ENCODE peak calls at places on chromosomes 5 and 9, in nine cellular contexts. I is ecto neural progenitor cell; E is NCI-H1092 treated with DMSO at 0.1 percent for 48 hours; W is stimulated activated effector memory CD8-positive, alpha-beta T cell treated with anti-CD3 and anti-CD28 coated beads, Interleukin-12 subunit alpha, Interleukin-12 subunit beta, amount 100 ng/mL, for 72 hours; O is posterior vena cava; S is HTR-8/SVneo; J is mucosa of descending colon; B is psoas muscle; V is activated gamma-delta T cell. F is an unnamed sample.

GRCh38 chr9:135225619-135226228 is 138.3 kb downstream of the OLFM1 start:
- DNase-seq in O (peak), B (no peak), V (no peak), S (no peak), I (no peak), E (no peak), W (no peak), J (no peak), F (no peak)

GRCh38 chr5:66247176-66247960 is 103.3 kb downstream of the SREK1 start:
- DNase-seq in I (no peak), V (no peak), S (peak), J (no peak), W (no peak), O (no peak), E (no peak), B (no peak), F (no peak)

GRCh38 chr9:21535396-21535795 is 53.3 kb upstream of the IFNE start:
- DNase-seq in I (no peak), B (no peak), E (no peak), V (no peak), O (no peak), W (no peak), J (no peak), S (no peak), F (no peak)

GRCh38 chr9:134598884-134599245 is 42.7 kb upstream of the COL5A1 start:
- DNase-seq in V (no peak), J (no peak), S (no peak), W (no peak), B (no peak), O (no peak), I (no peak), E (no peak), F (no peak)

GRCh38 chr9:33272061-33272460 is 7.2 kb downstream of the CHMP5 start:
- DNase-seq in V (no peak), E (no peak), I (no peak), B (no peak), J (no peak), W (no peak), O (no peak), S (no peak), F (no peak)

GRCh38 chr5:96483878-96484277 is 50.8 kb upstream of the PCSK1 start:
- DNase-seq in W (no peak), E (no peak), O (no peak), B (no peak), V (no peak), S (no peak), J (no peak), I (no peak), F (no peak)

GRCh38 chr9:121107881-121108280 is 33.1 kb downstream of the CNTRL start:
- DNase-seq in B (no peak), S (no peak), I (no peak), E (no peak), O (no peak), V (no peak), J (no peak), W (no peak), F (no peak)

GRCh38 chr5:8730194-8730593 is 815.7 kb downstream of the SEMA5A start:
- DNase-seq in J (no peak), O (no peak), E (no peak), S (no peak), I (no peak), V (no peak), B (no peak), W (no peak), F (no peak)

GRCh38 chr5:79236970-79237734 is 1.2 kb downstream of the JMY start:
- DNase-seq in B (peak), I (peak), V (peak), W (peak), S (peak), O (peak), E (peak), J (peak), F (peak)

GRCh38 chr9:33202552-33203300 is 35.6 kb upstream of the B4GALT1 start:
- DNase-seq in S (no peak), O (peak), B (peak), W (peak), I (no peak), V (no peak), E (no peak), J (peak), F (no peak)

GRCh38 chr5:58240286-58240685 is 219.6 kb downstream of the PLK2 start:
- DNase-seq in V (no peak), J (no peak), B (no peak), E (no peak), W (no peak), O (no peak), I (no peak), S (peak), F (no peak)

GRCh38 chr9:122777935-122778671 is 10.6 kb upstream of the OR5C1 start:
- DNase-seq in J (no peak), O (no peak), V (no peak), W (no peak), E (no peak), S (peak), B (no peak), I (no peak), F (no peak)

GRCh38 chr5:2993301-2993700 is 241.8 kb upstream of the IRX2 start:
- DNase-seq in W (no peak), E (no peak), I (no peak), V (no peak), B (no peak), J (no peak), O (no peak), S (no peak), F (no peak)

GRCh38 chr9:73133042-73133651 is 18.5 kb upstream of the ANXA1 start:
- DNase-seq in I (no peak), V (no peak), J (no peak), W (no peak), S (no peak), B (no peak), E (no peak), O (no peak), F (no peak)

GRCh38 chr5:165321912-165322311 is 1816.5 kb downstream of the MAT2B start:
- DNase-seq in V (no peak), O (no peak), W (no peak), I (no peak), S (peak), B (no peak), J (no peak), E (no peak), F (no peak)

GRCh38 chr5:62934319-62934718 is 355.7 kb downstream of the LRRC70 start:
- DNase-seq in V (no peak), I (no peak), S (no peak), O (no peak), E (no peak), B (no peak), J (no peak), W (no peak), F (no peak)

GRCh38 chr9:73437758-73438157 is 286.1 kb downstream of the ANXA1 start:
- DNase-seq in V (no peak), S (no peak), O (no peak), I (no peak), W (no peak), B (no peak), J (no peak), E (no peak), F (no peak)

F was measured in left lung.